ENCODE peak calls at places on chromosomes 7 and 10, in nine cellular contexts. B, I, T, D, J, Q, X, R and K are unnamed samples.

GRCh38 chr7:47536705-47537611 is 45.0 kb downstream of the TNS3 start:
- DNase-seq in X (no peak), T (peak), J (no peak), B (no peak), R (peak), I (no peak), D (no peak), Q (no peak), K (peak)

GRCh38 chr7:22248111-22248809 is 108.7 kb downstream of the RAPGEF5 start:
- DNase-seq in R (no peak), T (no peak), D (no peak), I (no peak), J (no peak), Q (no peak), B (no peak), X (no peak), K (no peak)

GRCh38 chr10:23081156-23081833 is 14.1 kb upstream of the MSRB2 start:
- DNase-seq in X (no peak), D (no peak), J (no peak), R (no peak), B (no peak), T (peak), I (no peak), Q (no peak), K (no peak)

GRCh38 chr7:85018498-85018897 is 168.4 kb downstream of the SEMA3D start:
- DNase-seq in I (no peak), T (no peak), R (no peak), J (no peak), Q (no peak), B (no peak), D (no peak), X (no peak), K (no peak)

GRCh38 chr7:17623546-17624185 is 316.6 kb downstream of the SNX13 start:
- DNase-seq in B (no peak), X (no peak), Q (no peak), D (no peak), I (no peak), T (no peak), J (no peak), R (no peak), K (no peak)

GRCh38 chr7:78702770-78703169 is 750.7 kb downstream of the MAGI2 start:
- DNase-seq in J (no peak), Q (no peak), D (peak), R (no peak), B (no peak), T (no peak), X (no peak), I (no peak), K (no peak)

GRCh38 chr10:89563861-89564478 is 28.6 kb upstream of the SLC16A12 start:
- DNase-seq in J (no peak), R (no peak), T (peak), D (no peak), X (no peak), Q (peak), I (peak), B (no peak), K (no peak)

GRCh38 chr10:119896061-119896655 is 3.6 kb downstream of the SEC23IP start:
- DNase-seq in X (no peak), B (no peak), D (no peak), R (no peak), Q (no peak), T (no peak), I (no peak), J (no peak), K (no peak)

GRCh38 chr7:47664650-47665049 is 82.7 kb upstream of the TNS3 start:
- DNase-seq in J (no peak), T (no peak), I (no peak), R (no peak), Q (no peak), B (no peak), D (no peak), X (no peak), K (no peak)

GRCh38 chr10:90787906-90788491 is 69.8 kb downstream of the HTR7 start:
- DNase-seq in X (no peak), D (peak), Q (peak), T (peak), R (peak), I (no peak), B (no peak), J (no peak), K (no peak)

GRCh38 chr10:29658984-29659769 is 24.4 kb upstream of the SVIL start:
- DNase-seq in J (peak), Q (peak), X (peak), B (no peak), T (no peak), R (no peak), D (peak), I (peak), K (no peak)

GRCh38 chr10:78685466-78686163 is 383.2 kb upstream of the ZMIZ1 start:
- DNase-seq in Q (no peak), D (peak), X (no peak), B (no peak), I (no peak), T (no peak), R (no peak), J (no peak), K (no peak)

GRCh38 chr7:36303202-36304098 is 86.2 kb upstream of the ANLN start:
- DNase-seq in D (peak), X (no peak), B (peak), T (no peak), R (no peak), I (no peak), J (no peak), Q (peak), K (peak)

GRCh38 chr7:114047889-114048288 is 129.1 kb upstream of the PPP1R3A start:
- DNase-seq in T (no peak), B (no peak), D (no peak), Q (no peak), J (no peak), R (no peak), X (no peak), I (no peak), K (no peak)

GRCh38 chr7:102872460-102872859 is 40.3 kb upstream of the LRRC17 start:
- DNase-seq in B (no peak), J (no peak), R (no peak), Q (no peak), X (no peak), D (peak), I (no peak), T (no peak), K (no peak)

GRCh38 chr7:15199482-15199881 is 296.9 kb upstream of the DGKB start:
- DNase-seq in J (no peak), B (no peak), X (no peak), Q (peak), I (no peak), T (peak), R (no peak), D (no peak), K (no peak)

GRCh38 chr7:28988818-28989595 is 30.9 kb upstream of the TRIL start:
- DNase-seq in Q (no peak), D (peak), R (no peak), J (no peak), I (no peak), T (no peak), B (no peak), X (no peak), K (no peak)

GRCh38 chr10:71270301-71270777 is 48.7 kb upstream of the SLC29A3 start:
- DNase-seq in T (peak), B (peak), J (no peak), R (peak), Q (peak), X (no peak), D (peak), I (no peak), K (no peak)

GRCh38 chr7:74203157-74203556 is 6.6 kb upstream of the LAT2 start:
- DNase-seq in I (peak), X (no peak), D (no peak), T (no peak), B (peak), Q (peak), J (no peak), R (peak), K (no peak)

GRCh38 chr10:42827201-42827600 is 44.6 kb downstream of the BMS1 start:
- DNase-seq in R (peak), T (peak), Q (no peak), D (no peak), B (no peak), J (no peak), I (no peak), X (no peak), K (no peak)

GRCh38 chr7:138729444-138729843 is 28.3 kb upstream of the SVOPL start:
- DNase-seq in R (no peak), T (no peak), Q (no peak), J (no peak), X (no peak), B (no peak), D (no peak), I (no peak), K (no peak)

GRCh38 chr10:68997216-68997615 is 8.6 kb downstream of the KIFBP start:
- DNase-seq in R (no peak), D (no peak), B (no peak), Q (no peak), J (no peak), T (no peak), X (no peak), I (no peak), K (no peak)

GRCh38 chr7:157574120-157574519 is 237.3 kb downstream of the DNAJB6 start:
- DNase-seq in J (no peak), T (no peak), D (no peak), R (no peak), I (no peak), Q (no peak), B (no peak), X (no peak), K (no peak)